ENCODE peak calls at places on chromosome 1, in eight cellular contexts. X is foreskin fibroblast; C is kidney epithelial cell; L is CD8-positive, alpha-beta T cell; Y is fibroblast of villous mesenchyme; O is dorsolateral prefrontal cortex; Z is psoas muscle; E is fibroblast of pulmonary artery. Q is an unnamed sample.

GRCh38 chr1:202235856-202236837 is 42.5 kb downstream of the LGR6 start:
- DNase-seq in C (peak; percentile 94), O (no peak), Z (peak; percentile 71), X (peak; percentile 92), Y (peak; percentile 88), L (peak; percentile 67), E (peak; percentile 90), Q (peak; percentile 68)

GRCh38 chr1:238466459-238466858 is 575.7 kb upstream of the ZP4 start:
- DNase-seq in Z (no peak), Y (peak; percentile 56), O (no peak), X (no peak), L (no peak), E (no peak), C (no peak), Q (no peak)

GRCh38 chr1:92858564-92859399 is 26.9 kb downstream of the RPL5 start:
- DNase-seq in E (peak; percentile 90), C (peak; percentile 44), L (peak; percentile 43), X (peak; percentile 57), O (no peak), Z (no peak), Y (peak; percentile 84), Q (peak; percentile 71)

GRCh38 chr1:221816899-221817298 is 75.0 kb upstream of the DUSP10 start:
- DNase-seq in L (no peak), Z (no peak), X (peak; percentile 91), Y (peak; percentile 85), C (peak; percentile 96), O (no peak), E (peak; percentile 69), Q (peak; percentile 35)

GRCh38 chr1:218496561-218496960 is 151.4 kb downstream of the TGFB2 start:
- DNase-seq in Z (no peak), X (peak; percentile 99), Y (peak; percentile 98), L (no peak), C (peak; percentile 100), O (no peak), E (peak; percentile 98), Q (peak; percentile 94)

GRCh38 chr1:168552961-168553360 is 9.2 kb upstream of the XCL2 start:
- DNase-seq in X (no peak), Z (no peak), Y (peak; percentile 34), C (no peak), O (no peak), L (no peak), E (no peak), Q (no peak)

GRCh38 chr1:245154429-245155185 is at the start of gene KIF26B:
- DNase-seq in E (peak; percentile 68), Y (peak; percentile 61), C (no peak), L (no peak), O (peak; percentile 55), Z (no peak), X (peak; percentile 47), Q (no peak)

GRCh38 chr1:236064674-236065508 is at the start of gene NID1:
- DNase-seq in Y (peak; percentile 94), L (peak; percentile 19), C (no peak), Z (peak; percentile 92), E (peak; percentile 81), X (peak; percentile 89), O (peak; percentile 36), Q (no peak)

GRCh38 chr1:153598309-153599172 is 14.4 kb downstream of the S100A16 start:
- DNase-seq in Y (peak; percentile 60), X (peak; percentile 85), Z (no peak), L (no peak), E (peak; percentile 61), O (no peak), C (no peak), Q (peak; percentile 71)

GRCh38 chr1:27392096-27392777 is at the start of gene GPR3:
- DNase-seq in L (peak; percentile 92), Z (peak; percentile 95), O (peak; percentile 92), C (no peak), Y (peak; percentile 94), X (peak; percentile 91), E (peak; percentile 90), Q (peak; percentile 49)

GRCh38 chr1:168504064-168504837 is 39.5 kb downstream of the XCL2 start:
- DNase-seq in Y (peak; percentile 80), Z (peak; percentile 75), X (peak; percentile 85), E (peak; percentile 88), O (no peak), L (no peak), C (no peak), Q (no peak)

GRCh38 chr1:167564592-167564991 is 11.0 kb upstream of the CREG1 start:
- DNase-seq in C (no peak), E (peak; percentile 18), O (no peak), X (no peak), Z (no peak), L (no peak), Y (no peak), Q (no peak)

GRCh38 chr1:17207046-17207445 is 2.1 kb downstream of the PADI1 start:
- DNase-seq in X (no peak), C (no peak), E (no peak), L (no peak), Y (no peak), O (no peak), Z (peak; percentile 48), Q (no peak)

GRCh38 chr1:195766709-195767108 is 841.5 kb downstream of the KCNT2 start:
- DNase-seq in Z (no peak), O (no peak), X (peak; percentile 14), Y (no peak), C (no peak), E (peak; percentile 16), L (no peak), Q (no peak)

GRCh38 chr1:48025076-48025475 is 27.9 kb upstream of the TRABD2B start:
- DNase-seq in L (no peak), X (no peak), Y (no peak), O (no peak), C (no peak), Z (no peak), E (no peak), Q (no peak)

GRCh38 chr1:64302971-64303370 is 99.5 kb downstream of the UBE2U start:
- DNase-seq in O (no peak), Y (peak; percentile 8), Z (no peak), L (no peak), X (peak; percentile 55), C (no peak), E (no peak), Q (peak; percentile 64)

GRCh38 chr1:119773711-119774241 is 5.1 kb upstream of the HMGCS2 start:
- DNase-seq in E (no peak), X (peak; percentile 63), Y (peak; percentile 86), C (no peak), O (no peak), Z (no peak), L (no peak), Q (no peak)

GRCh38 chr1:206589206-206589605 is 23.1 kb downstream of the EIF2D start:
- DNase-seq in O (no peak), E (peak; percentile 97), L (no peak), Y (peak; percentile 96), Z (no peak), X (peak; percentile 84), C (peak; percentile 84), Q (peak; percentile 65)

GRCh38 chr1:167673285-167673684 is 43.3 kb downstream of the RCSD1 start:
- DNase-seq in E (no peak), Y (no peak), O (no peak), Z (no peak), X (no peak), C (no peak), L (no peak), Q (no peak)

GRCh38 chr1:179822107-179822506 is 55.5 kb downstream of the TOR1AIP2 start:
- DNase-seq in Z (no peak), O (no peak), X (no peak), L (no peak), E (no peak), Y (no peak), C (no peak), Q (no peak)

GRCh38 chr1:34904236-34905097 is 25.0 kb downstream of the DLGAP3 start:
- DNase-seq in X (no peak), L (no peak), Z (no peak), Y (no peak), C (no peak), O (no peak), E (no peak), Q (no peak)

DNA sequence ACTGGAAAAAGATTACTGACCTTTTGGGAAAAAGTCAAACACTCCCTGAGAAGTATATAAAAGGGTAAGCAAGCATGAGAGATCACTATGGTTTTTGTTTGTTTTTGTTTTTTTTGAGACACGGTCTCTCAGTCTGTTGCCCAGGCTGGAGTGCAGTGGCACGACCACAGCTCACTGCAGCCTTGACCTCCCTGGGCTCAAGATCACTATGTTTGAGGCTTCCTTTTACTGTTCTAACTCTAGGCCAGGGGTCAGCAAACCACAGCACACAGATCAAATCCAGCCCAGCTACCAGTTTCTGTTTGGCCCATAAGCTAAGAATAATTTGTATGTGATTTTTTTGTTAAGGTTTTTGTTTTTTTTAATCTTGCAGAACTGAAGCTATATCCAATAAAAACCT is 25.7 kb downstream of the PSMB4 start:
- DNase-seq in Y (no peak), X (no peak), L (no peak), Z (no peak), E (no peak), O (no peak), C (no peak), Q (no peak)
- H3K4me3 ChIP-seq in Y (no peak overlapping the region), X (no peak overlapping the region), L (no peak overlapping the region), Z (no peak overlapping the region), E (no peak overlapping the region), O (no peak overlapping the region), C (no peak overlapping the region), Q (no peak overlapping the region)

GRCh38 chr1:174401075-174401474 is 46.7 kb upstream of the GPR52 start:
- DNase-seq in Z (no peak), E (no peak), X (no peak), O (no peak), Y (no peak), C (no peak), L (no peak), Q (no peak)
- TF ChIP-seq CTCF in Z (no peak), E (no peak), X (no peak), O (no peak), Y (no peak), C (no peak), L (no peak), Q (no peak)

GRCh38 chr1:181036107-181036843 is 2.5 kb downstream of the MR1 start:
- DNase-seq in X (no peak), L (no peak), C (no peak), Z (no peak), E (no peak), Y (no peak), O (no peak), Q (no peak)

GRCh38 chr1:181033799-181034391 is at the start of gene MR1:
- DNase-seq in X (peak; percentile 73), E (peak; percentile 87), Z (no peak), C (peak; percentile 69), O (no peak), L (peak; percentile 39), Y (peak; percentile 94), Q (no peak)

GRCh38 chr1:181028241-181029014 is 5.4 kb upstream of the MR1 start:
- DNase-seq in Z (no peak), X (peak; percentile 67), E (no peak), Y (peak; percentile 35), O (no peak), L (no peak), C (no peak), Q (no peak)

GRCh38 chr1:181038399-181038873 is 4.7 kb downstream of the MR1 start:
- DNase-seq in C (no peak), X (no peak), O (peak; percentile 43), E (peak; percentile 72), L (peak; percentile 55), Z (peak; percentile 65), Y (peak; percentile 61), Q (no peak)

GRCh38 chr1:181033128-181033798 is 520 bp upstream of the MR1 start:
- DNase-seq in E (peak; percentile 50), X (peak; percentile 23), C (no peak), Y (peak; percentile 73), O (no peak), L (peak; percentile 29), Z (no peak), Q (no peak)
- H3K4me3 ChIP-seq in E (peak overlapping the region; percentile 46), X (peak overlapping the region; percentile 51), C (no peak overlapping the region), Y (peak overlapping the region; percentile 63), O (peak overlapping the region; percentile 62), L (peak overlapping the region; percentile 76), Z (peak overlapping the region; percentile 70), Q (peak overlapping the region; percentile 34)

GRCh38 chr1:228647523-228648444 is 87.5 kb upstream of the RHOU start:
- DNase-seq in X (peak; percentile 55), E (peak; percentile 56), C (peak; percentile 18), L (peak; percentile 16), Z (peak; percentile 57), O (no peak), Y (peak; percentile 53), Q (peak; percentile 48)
- TF ChIP-seq CTCF in X (no peak), E (no peak), C (no peak), L (no peak), Z (no peak), O (no peak), Y (no peak), Q (no peak)

Q was measured in HFF-Myc.